ENCODE peak calls at places on chromosomes 16 and 17, in nine cellular contexts. K, C, I, F, M, W, B, E and Y are unnamed samples.

GRCh38 chr16:70695351-70696070 is 9.7 kb upstream of the MTSS2 start:
- DNase-seq in K (peak), C (no peak), I (peak), F (no peak), M (no peak), W (peak), B (peak), E (no peak), Y (peak)

GRCh38 chr17:81303385-81303784 is 8.3 kb upstream of the SLC38A10 start:
- DNase-seq in K (no peak), C (no peak), I (no peak), F (no peak), M (no peak), W (no peak), B (no peak), E (no peak), Y (no peak)

GRCh38 chr17:44672479-44673093 is 16.3 kb downstream of the MEIOC start:
- DNase-seq in K (peak), C (no peak), I (peak), F (peak), M (no peak), W (no peak), B (peak), E (peak), Y (peak)

GRCh38 chr17:55265434-55266021 is 768 bp downstream of the HLF start:
- DNase-seq in K (peak), C (no peak), I (no peak), F (peak), M (no peak), W (no peak), B (peak), E (no peak), Y (no peak)

GRCh38 chr16:85716680-85717038 is 27.9 kb upstream of the GINS2 start:
- DNase-seq in K (no peak), C (no peak), I (no peak), F (no peak), M (no peak), W (no peak), B (peak), E (no peak), Y (no peak)

GRCh38 chr17:46037722-46038255 is 38.7 kb downstream of the STH start:
- DNase-seq in K (no peak), C (no peak), I (no peak), F (no peak), M (no peak), W (no peak), B (peak), E (no peak), Y (no peak)

GRCh38 chr16:53714080-53715050 is 10.4 kb downstream of the FTO start:
- DNase-seq in K (no peak), C (no peak), I (no peak), F (peak), M (no peak), W (no peak), B (no peak), E (peak), Y (no peak)

GRCh38 chr16:85589688-85590505 is 23.2 kb upstream of the GSE1 start:
- DNase-seq in K (no peak), C (no peak), I (no peak), F (no peak), M (no peak), W (no peak), B (no peak), E (no peak), Y (no peak)

GRCh38 chr16:78836802-78837489 is 737.5 kb downstream of the WWOX start:
- DNase-seq in K (peak), C (no peak), I (no peak), F (no peak), M (no peak), W (no peak), B (no peak), E (no peak), Y (no peak)

GRCh38 chr17:10270258-10270657 is 71.9 kb upstream of the GAS7 start:
- DNase-seq in K (no peak), C (no peak), I (no peak), F (no peak), M (no peak), W (no peak), B (no peak), E (no peak), Y (no peak)

GRCh38 chr16:71421911-71422310 is 19.9 kb downstream of the TLE7 start:
- DNase-seq in K (peak), C (no peak), I (peak), F (no peak), M (no peak), W (no peak), B (peak), E (peak), Y (no peak)

GRCh38 chr17:71553381-71553780 is 567.4 kb upstream of the SOX9 start:
- DNase-seq in K (no peak), C (no peak), I (no peak), F (no peak), M (no peak), W (no peak), B (no peak), E (no peak), Y (no peak)

GRCh38 chr16:11524098-11524760 is 62.5 kb downstream of the LITAF start:
- DNase-seq in K (no peak), C (no peak), I (no peak), F (no peak), M (no peak), W (no peak), B (no peak), E (peak), Y (no peak)

GRCh38 chr17:79065105-79065670 is 9.4 kb upstream of the ENGASE start:
- DNase-seq in K (peak), C (peak), I (peak), F (peak), M (no peak), W (peak), B (no peak), E (peak), Y (peak)

GRCh38 chr17:40551874-40552768 is 13.2 kb downstream of the CCR7 start:
- DNase-seq in K (no peak), C (no peak), I (peak), F (peak), M (peak), W (no peak), B (no peak), E (peak), Y (no peak)

GRCh38 chr17:27473748-27474609 is 17.7 kb downstream of the KSR1 start:
- DNase-seq in K (no peak), C (peak), I (no peak), F (peak), M (no peak), W (peak), B (no peak), E (no peak), Y (peak)

GRCh38 chr17:491086-492014 is 138.7 kb upstream of the RPH3AL start:
- DNase-seq in K (peak), C (peak), I (no peak), F (peak), M (no peak), W (no peak), B (peak), E (peak), Y (no peak)
- H3K4me3 ChIP-seq in K (peak), C (peak), I (peak), F (peak), M (peak), W (peak), B (peak), E (peak), Y (no peak)

GRCh38 chr16:83689385-83689831 is 118.4 kb upstream of the HSBP1 start:
- DNase-seq in K (peak), C (no peak), I (no peak), F (peak), M (peak), W (no peak), B (no peak), E (peak), Y (no peak)
- H3K4me3 ChIP-seq in K (no peak), C (no peak), I (no peak), F (no peak), M (no peak), W (no peak), B (no peak), E (no peak), Y (no peak)

GRCh38 chr16:1713933-1714332 is 7.9 kb downstream of the MAPK8IP3 start:
- DNase-seq in K (no peak), C (no peak), I (no peak), F (no peak), M (no peak), W (no peak), B (no peak), E (no peak), Y (no peak)
- H3K4me3 ChIP-seq in K (no peak), C (no peak), I (no peak), F (no peak), M (no peak), W (no peak), B (no peak), E (no peak), Y (no peak)

GRCh38 chr16:3650631-3651265 is 3.7 kb upstream of the DNASE1 start:
- DNase-seq in K (no peak), C (no peak), I (no peak), F (no peak), M (no peak), W (no peak), B (no peak), E (no peak), Y (no peak)

GRCh38 chr16:3651461-3652372 is 2.8 kb upstream of the DNASE1 start:
- DNase-seq in K (no peak), C (no peak), I (no peak), F (no peak), M (no peak), W (no peak), B (no peak), E (no peak), Y (no peak)

GRCh38 chr16:3654249-3654991 is at the start of gene DNASE1:
- DNase-seq in K (peak), C (peak), I (peak), F (peak), M (peak), W (peak), B (peak), E (peak), Y (peak)

GRCh38 chr16:3655030-3655790 is 719 bp downstream of the DNASE1 start:
- DNase-seq in K (no peak), C (no peak), I (no peak), F (no peak), M (no peak), W (no peak), B (peak), E (no peak), Y (no peak)

GRCh38 chr16:3652373-3653037 is 2.0 kb upstream of the DNASE1 start:
- DNase-seq in K (no peak), C (no peak), I (no peak), F (no peak), M (no peak), W (no peak), B (peak), E (no peak), Y (no peak)
- H3K4me3 ChIP-seq in K (no peak), C (no peak), I (no peak), F (no peak), M (no peak), W (no peak), B (no peak), E (no peak), Y (no peak)

GRCh38 chr17:978110-979093 is 1.2 kb downstream of the NXN start:
- DNase-seq in K (no peak), C (no peak), I (peak), F (peak), M (no peak), W (no peak), B (peak), E (no peak), Y (no peak)

GRCh38 chr17:977163-977562 is 2.4 kb downstream of the NXN start:
- DNase-seq in K (no peak), C (no peak), I (no peak), F (no peak), M (no peak), W (no peak), B (no peak), E (no peak), Y (no peak)

GRCh38 chr17:979539-980405 is at the start of gene NXN:
- DNase-seq in K (peak), C (peak), I (peak), F (peak), M (no peak), W (peak), B (peak), E (peak), Y (peak)

GRCh38 chr17:980406-981291 is 1.1 kb upstream of the NXN start:
- DNase-seq in K (peak), C (peak), I (peak), F (peak), M (peak), W (peak), B (peak), E (peak), Y (peak)

DNA sequence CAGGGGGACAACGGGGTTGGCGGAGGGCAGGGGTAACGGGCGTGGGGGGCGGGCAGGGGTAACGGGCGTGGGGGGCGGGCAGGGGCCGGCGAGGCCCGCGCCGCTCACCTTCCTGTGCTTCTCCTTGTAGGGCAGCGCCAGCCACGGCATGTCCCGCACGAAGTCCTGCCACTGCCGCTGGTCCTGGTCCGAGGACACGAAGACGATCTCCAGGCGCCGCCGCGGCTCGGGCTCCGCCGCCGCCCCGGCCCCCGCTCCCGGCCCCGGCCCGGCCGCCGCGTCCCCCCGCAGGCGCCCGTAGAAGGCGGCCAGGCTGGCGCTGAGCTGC is 401 bp downstream of the NXN start:
- DNase-seq in K (no peak), C (no peak), I (no peak), F (no peak), M (no peak), W (no peak), B (no peak), E (no peak), Y (no peak)
- H3K4me3 ChIP-seq in K (peak), C (no peak), I (peak), F (peak), M (peak), W (no peak), B (peak), E (peak), Y (peak)

DNA sequence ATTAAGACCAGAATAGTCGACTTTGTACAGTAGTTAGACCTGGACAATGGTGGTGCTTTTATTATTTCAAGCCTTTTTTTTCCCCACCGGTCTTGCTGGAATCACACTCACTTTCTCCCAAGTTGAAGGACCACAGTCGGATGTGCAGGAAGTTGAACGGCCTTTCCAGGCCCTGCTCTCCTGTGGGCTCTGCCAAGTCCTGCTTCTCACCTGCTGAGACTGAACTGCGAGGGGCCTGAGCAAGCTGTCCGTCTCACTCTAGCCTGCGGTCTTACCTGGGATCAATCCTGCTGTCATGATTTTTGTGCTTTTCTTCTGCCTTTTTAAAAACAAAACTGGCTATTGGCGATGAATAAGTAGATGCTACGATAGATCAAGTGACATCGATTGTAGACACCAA is 1.3 kb downstream of the TLCD3A start:
- DNase-seq in K (no peak), C (no peak), I (no peak), F (no peak), M (no peak), W (no peak), B (no peak), E (no peak), Y (no peak)
- H3K4me3 ChIP-seq in K (peak), C (no peak), I (peak), F (peak), M (peak), W (no peak), B (peak), E (peak), Y (peak)